ENCODE peak calls at places on chromosomes 6 and 20, in four cellular contexts. B is H1, M is mesendoderm, X is H9. R is an unnamed sample.

GRCh38 chr20:1800777-1801176 is 94.4 kb upstream of the SIRPA start:
- DNase-seq in B (no peak), M (no peak), X (no peak), R (peak; percentile 56)

GRCh38 chr6:51489133-51489532 is 598.3 kb downstream of the PKHD1 start:
- DNase-seq in B (no peak), M (no peak), X (no peak), R (no peak)

GRCh38 chr6:140464720-140465119 is 1090.3 kb upstream of the CITED2 start:
- DNase-seq in B (no peak), M (no peak), X (no peak), R (no peak)

GRCh38 chr6:44061375-44062104 is 65.7 kb downstream of the MRPL14 start:
- DNase-seq in B (no peak), M (no peak), X (no peak), R (peak; percentile 84)

GRCh38 chr20:41786158-41786557 is 168.0 kb upstream of the CHD6 start:
- DNase-seq in B (no peak), M (no peak), X (no peak), R (peak; percentile 56)

GRCh38 chr20:35117148-35117547 is 24.5 kb upstream of the TRPC4AP start:
- DNase-seq in B (no peak), M (no peak), X (no peak), R (peak; percentile 74)

GRCh38 chr20:1033751-1034419 is 31.8 kb upstream of the RSPO4 start:
- DNase-seq in B (no peak), M (no peak), X (no peak), R (no peak)

GRCh38 chr6:12013368-12013617 is 1.2 kb downstream of the HIVEP1 start:
- DNase-seq in B (no peak), M (no peak), X (no peak), R (no peak)

GRCh38 chr20:49187330-49188100 is 619 bp downstream of the STAU1 start:
- DNase-seq in B (no peak), M (peak; percentile 26), X (peak; percentile 30), R (no peak)

GRCh38 chr6:168408504-168409136 is 32.4 kb upstream of the SMOC2 start:
- DNase-seq in B (no peak), M (no peak), X (peak; percentile 10), R (no peak)

GRCh38 chr20:39066464-39066863 is 104.3 kb downstream of the DHX35 start:
- DNase-seq in B (peak; percentile 44), M (peak; percentile 75), X (peak; percentile 85), R (no peak)
- H3K56ac ChIP-seq in B (no peak overlapping the region), M (no peak overlapping the region), X (no peak overlapping the region), R (no peak overlapping the region)

GRCh38 chr6:72674842-72675241 is 53.0 kb downstream of the KCNQ5 start:
- DNase-seq in B (no peak), M (no peak), X (no peak), R (no peak)

GRCh38 chr6:72672906-72673305 is 51.0 kb downstream of the KCNQ5 start:
- DNase-seq in B (no peak), M (no peak), X (no peak), R (no peak)

GRCh38 chr6:72676995-72677394 is 55.1 kb downstream of the KCNQ5 start:
- DNase-seq in B (no peak), M (no peak), X (no peak), R (no peak)

GRCh38 chr6:72677740-72678139 is 55.9 kb downstream of the KCNQ5 start:
- DNase-seq in B (no peak), M (no peak), X (no peak), R (no peak)

GRCh38 chr6:72675396-72675795 is 53.5 kb downstream of the KCNQ5 start:
- DNase-seq in B (no peak), M (no peak), X (no peak), R (no peak)
- H3K56ac ChIP-seq in B (no peak overlapping the region), M (no peak overlapping the region), X (no peak overlapping the region), R (no peak overlapping the region)

DNA sequence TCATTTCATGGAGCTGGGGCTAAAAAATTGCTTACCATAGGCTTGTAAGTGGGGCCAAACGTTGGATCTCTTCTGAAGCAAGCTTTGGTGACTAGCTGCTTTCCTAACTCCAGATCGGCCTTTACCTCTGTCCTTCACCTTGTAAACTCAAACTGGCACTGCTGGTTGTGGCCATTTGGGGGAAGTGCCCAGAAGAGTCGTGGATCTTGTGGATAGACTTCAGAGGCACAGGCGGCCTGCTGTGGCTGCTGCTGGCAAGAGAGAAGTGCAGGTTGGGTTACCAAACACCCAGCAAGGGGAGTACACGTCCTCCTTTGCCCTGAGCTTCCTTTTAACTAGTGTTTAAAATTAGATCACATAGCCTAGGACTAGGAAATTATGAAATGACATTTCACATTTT is 36.8 kb upstream of the KLHL31 start:
- DNase-seq in B (no peak), M (no peak), X (no peak), R (no peak)
- H3K56ac ChIP-seq in B (no peak overlapping the region), M (no peak overlapping the region), X (no peak overlapping the region), R (no peak overlapping the region)

GRCh38 chr6:87788141-87788540 is 86.1 kb upstream of the AKIRIN2 start:
- DNase-seq in B (no peak), M (no peak), X (no peak), R (no peak)

GRCh38 chr6:87789900-87790290 is 87.9 kb upstream of the AKIRIN2 start:
- DNase-seq in B (no peak), M (no peak), X (no peak), R (no peak)

GRCh38 chr6:87789198-87789899 is 87.3 kb upstream of the AKIRIN2 start:
- DNase-seq in B (no peak), M (peak; percentile 59), X (no peak), R (peak; percentile 46)

GRCh38 chr6:87784690-87785089 is 82.7 kb upstream of the AKIRIN2 start:
- DNase-seq in B (no peak), M (no peak), X (no peak), R (no peak)

GRCh38 chr6:87785229-87785862 is 83.3 kb upstream of the AKIRIN2 start:
- DNase-seq in B (no peak), M (no peak), X (no peak), R (no peak)
- H3K56ac ChIP-seq in B (no peak overlapping the region), M (no peak overlapping the region), X (no peak overlapping the region), R (no peak overlapping the region)

GRCh38 chr6:26122402-26122792 is 35.2 kb downstream of the HFE start:
- DNase-seq in B (no peak), M (peak; percentile 82), X (peak; percentile 51), R (no peak)

GRCh38 chr6:26123675-26124549 is 36.7 kb downstream of the HFE start:
- DNase-seq in B (peak; percentile 80), M (peak; percentile 100), X (peak; percentile 89), R (peak; percentile 100)

GRCh38 chr6:26122005-26122388 is 34.8 kb downstream of the HFE start:
- DNase-seq in B (no peak), M (no peak), X (no peak), R (no peak)

GRCh38 chr6:26124550-26125014 is 37.4 kb downstream of the HFE start:
- DNase-seq in B (no peak), M (no peak), X (no peak), R (no peak)

GRCh38 chr6:26122793-26123674 is 35.8 kb downstream of the HFE start:
- DNase-seq in B (peak; percentile 95), M (peak; percentile 100), X (peak; percentile 96), R (peak; percentile 99)
- H3K56ac ChIP-seq in B (peak overlapping the region; percentile 86), M (peak overlapping the region; percentile 89), X (no peak overlapping the region), R (peak overlapping the region; percentile 86)

DNA sequence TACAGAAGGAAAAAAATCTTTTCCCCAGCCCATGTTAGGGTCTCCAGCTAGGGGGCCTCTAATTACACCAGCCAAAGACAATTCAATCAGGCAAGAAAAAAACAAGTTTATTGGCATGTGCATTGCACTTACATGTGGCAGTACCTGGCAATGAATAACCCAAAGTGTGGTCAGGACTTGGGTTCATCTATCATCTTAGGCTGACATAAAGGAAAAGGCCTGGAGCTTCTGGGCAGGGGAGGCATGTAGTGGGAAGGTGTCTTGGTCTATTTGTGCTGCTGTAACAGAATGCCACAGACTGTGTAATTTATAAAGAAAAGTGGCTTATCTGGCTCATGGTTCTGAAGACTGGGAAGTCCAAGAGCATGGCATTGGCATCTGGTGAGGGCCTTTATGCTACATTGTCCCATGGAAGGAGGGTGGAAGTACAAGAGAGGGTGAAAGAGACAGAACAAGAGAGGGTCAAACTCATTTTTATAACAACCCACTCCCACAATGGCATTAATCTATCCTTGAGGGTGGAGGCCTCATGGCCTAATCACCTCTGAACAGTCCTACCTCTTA is 4.4 kb upstream of the PYGB start:
- DNase-seq in B (no peak), M (no peak), X (no peak), R (no peak)
- H3K56ac ChIP-seq in B (no peak overlapping the region), M (no peak overlapping the region), X (no peak overlapping the region), R (no peak overlapping the region)

GRCh38 chr20:62002882-62003480 is 62.7 kb downstream of the TAF4 start:
- DNase-seq in B (no peak), M (no peak), X (no peak), R (no peak)
- H3K56ac ChIP-seq in B (no peak overlapping the region), M (no peak overlapping the region), X (no peak overlapping the region), R (no peak overlapping the region)

DNA sequence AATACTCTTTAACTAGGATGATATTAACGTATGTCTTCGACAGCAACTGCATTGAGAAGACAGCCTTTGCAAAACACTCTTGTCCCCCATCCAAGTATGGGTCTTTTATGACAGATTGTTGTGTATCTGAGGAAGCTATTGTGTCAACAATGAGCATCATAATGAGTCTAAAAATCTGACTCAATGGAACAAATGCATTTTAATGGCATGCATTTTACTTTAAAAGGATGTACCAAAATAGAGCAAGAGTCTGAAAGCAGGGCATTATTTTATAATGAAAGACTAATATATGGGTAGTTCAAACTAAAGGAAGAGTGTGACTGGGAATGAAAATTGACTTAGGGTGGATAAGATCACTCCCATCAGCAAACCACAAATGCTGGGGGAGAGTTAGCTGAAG is 114.6 kb downstream of the SOX4 start:
- DNase-seq in B (no peak), M (no peak), X (no peak), R (no peak)
- H3K56ac ChIP-seq in B (no peak overlapping the region), M (no peak overlapping the region), X (no peak overlapping the region), R (no peak overlapping the region)

GRCh38 chr20:58416057-58416456 is 27.0 kb downstream of the VAPB start:
- DNase-seq in B (no peak), M (no peak), X (no peak), R (no peak)
- H3K56ac ChIP-seq in B (no peak overlapping the region), M (no peak overlapping the region), X (no peak overlapping the region), R (no peak overlapping the region)

GRCh38 chr6:37114612-37115011 is 55.3 kb upstream of the PIM1 start:
- DNase-seq in B (no peak), M (no peak), X (no peak), R (no peak)

GRCh38 chr6:37113976-37114375 is 56.0 kb upstream of the PIM1 start:
- DNase-seq in B (no peak), M (no peak), X (no peak), R (no peak)

GRCh38 chr6:37119387-37119886 is 50.5 kb upstream of the PIM1 start:
- DNase-seq in B (no peak), M (no peak), X (no peak), R (no peak)

GRCh38 chr6:37111156-37111461 is 58.8 kb upstream of the PIM1 start:
- DNase-seq in B (no peak), M (no peak), X (no peak), R (no peak)

DNA sequence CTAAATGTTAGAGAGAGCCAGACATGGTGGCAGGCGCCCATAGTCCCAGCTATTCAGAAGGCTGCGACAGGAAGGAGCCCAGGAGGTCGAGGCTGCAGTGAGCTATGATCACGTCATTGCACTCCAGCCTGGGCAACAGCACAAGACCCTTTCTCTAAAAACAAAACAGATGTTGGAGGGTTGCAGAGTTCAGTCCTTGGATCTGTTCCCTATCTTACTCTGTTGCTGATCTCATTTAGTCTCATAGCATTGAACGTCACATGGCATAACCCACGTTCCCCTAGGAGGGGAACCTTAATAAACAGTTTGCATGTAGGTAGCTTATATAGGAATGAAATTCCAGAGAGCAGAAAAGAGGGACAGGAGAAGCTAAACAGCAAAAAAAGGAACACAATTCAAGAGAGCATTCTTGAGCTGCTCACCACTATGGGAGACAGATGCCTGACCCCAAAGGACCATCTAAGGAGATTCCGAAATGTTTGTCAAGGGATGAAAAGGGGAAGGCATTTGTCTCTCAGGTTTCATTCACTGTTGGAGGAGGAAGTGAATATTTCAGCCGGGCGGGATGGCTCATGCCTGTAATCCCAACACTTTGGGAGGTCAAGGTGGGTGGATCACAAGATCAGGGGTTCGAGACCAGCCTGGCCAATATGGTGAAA is 54.6 kb upstream of the PIM1 start:
- DNase-seq in B (no peak), M (no peak), X (no peak), R (peak; percentile 62)
- H3K56ac ChIP-seq in B (no peak overlapping the region), M (peak overlapping the region; percentile 1), X (no peak overlapping the region), R (no peak overlapping the region)